ENCODE peak calls at places on chromosome 17, in four cellular contexts. One of them, this sample, is unnamed.
A peak's percentile ranks its signal among the peaks of the same experiment; 100 is the strongest.

GRCh38 chr17:51230306-51230705 is 29.5 kb downstream of the MBTD1 start:
- DNase-seq in K562: no peak
- DNase-seq in A549: no peak
- DNase-seq in HepG2: no peak
- DNase-seq in this sample: no peak

GRCh38 chr17:78252111-78252634 is 20.7 kb downstream of the TMEM235 start:
- DNase-seq in K562: no peak
- DNase-seq in A549: no peak
- DNase-seq in HepG2: no peak
- DNase-seq in this sample: no peak

GRCh38 chr17:4834621-4835020 is 1.5 kb downstream of the MINK1 start:
- DNase-seq in A549: no peak
- DNase-seq in HepG2: no peak
- DNase-seq in K562: no peak
- DNase-seq in this sample: no peak

GRCh38 chr17:75729351-75729750 is 8.1 kb downstream of the ITGB4 start:
- DNase-seq in HepG2: no peak
- DNase-seq in A549: no peak
- DNase-seq in K562: no peak
- DNase-seq in this sample: no peak

GRCh38 chr17:28033972-28034714 is 8.3 kb upstream of the NLK start:
- DNase-seq in HepG2: no peak
- DNase-seq in K562: peak; percentile 39
- DNase-seq in A549: no peak
- DNase-seq in this sample: peak; percentile 80

GRCh38 chr17:75829747-75830146 is 14.5 kb downstream of the UNC13D start:
- DNase-seq in K562: no peak
- DNase-seq in HepG2: no peak
- DNase-seq in A549: no peak
- DNase-seq in this sample: no peak

GRCh38 chr17:15651583-15652110 is 32.1 kb upstream of the FBXW10B start:
- DNase-seq in HepG2: peak; percentile 48
- DNase-seq in K562: peak; percentile 75
- DNase-seq in A549: peak; percentile 96
- DNase-seq in this sample: peak; percentile 98

GRCh38 chr17:42289863-42290165 is 1.5 kb downstream of the STAT5A start:
- DNase-seq in HepG2: no peak
- DNase-seq in A549: no peak
- DNase-seq in K562: peak; percentile 29
- DNase-seq in this sample: no peak

GRCh38 chr17:43945074-43945824 is 3.0 kb upstream of the PPY start:
- DNase-seq in HepG2: no peak
- DNase-seq in K562: no peak
- DNase-seq in A549: no peak
- DNase-seq in this sample: no peak

GRCh38 chr17:44197980-44198720 is 1.5 kb downstream of the ATXN7L3 start:
- DNase-seq in A549: peak; percentile 75
- DNase-seq in K562: peak; percentile 62
- DNase-seq in HepG2: no peak
- DNase-seq in this sample: peak; percentile 30

GRCh38 chr17:57211543-57211942 is 44.8 kb upstream of the MSI2 start:
- DNase-seq in A549: peak; percentile 33
- DNase-seq in K562: no peak
- DNase-seq in HepG2: peak; percentile 21
- DNase-seq in this sample: peak; percentile 16

GRCh38 chr17:81157848-81158687 is 7.2 kb upstream of the PVALEF start:
- DNase-seq in K562: no peak
- DNase-seq in HepG2: no peak
- DNase-seq in A549: no peak
- DNase-seq in this sample: no peak

GRCh38 chr17:27322690-27323508 is 29.0 kb downstream of the WSB1 start:
- DNase-seq in K562: no peak
- DNase-seq in A549: no peak
- DNase-seq in HepG2: no peak
- DNase-seq in this sample: peak; percentile 38

GRCh38 chr17:60631119-60631518 is 31.1 kb downstream of the PPM1D start:
- DNase-seq in HepG2: no peak
- DNase-seq in K562: no peak
- DNase-seq in A549: no peak
- DNase-seq in this sample: no peak

GRCh38 chr17:33989357-33990148 is 265.5 kb upstream of the CCL2 start:
- DNase-seq in HepG2: no peak
- DNase-seq in K562: no peak
- DNase-seq in A549: no peak
- DNase-seq in this sample: no peak

GRCh38 chr17:59837362-59838195 is 55.2 kb downstream of the TUBD1 start:
- DNase-seq in A549: peak; percentile 81
- DNase-seq in K562: peak; percentile 72
- DNase-seq in HepG2: peak; percentile 100
- DNase-seq in this sample: peak; percentile 99

GRCh38 chr17:73786286-73786743 is 142.1 kb upstream of the SDK2 start:
- DNase-seq in K562: no peak
- DNase-seq in HepG2: no peak
- DNase-seq in A549: peak; percentile 54
- DNase-seq in this sample: no peak

GRCh38 chr17:60371818-60372510 is 20.0 kb downstream of the USP32 start:
- DNase-seq in K562: no peak
- DNase-seq in A549: no peak
- DNase-seq in HepG2: no peak
- DNase-seq in this sample: no peak

GRCh38 chr17:57915980-57916757 is 39.0 kb downstream of the CUEDC1 start:
- DNase-seq in K562: no peak
- DNase-seq in HepG2: no peak
- DNase-seq in A549: no peak
- DNase-seq in this sample: no peak

GRCh38 chr17:81470944-81471803 is 41.4 kb downstream of the ACTG1 start:
- DNase-seq in K562: no peak
- DNase-seq in A549: no peak
- DNase-seq in HepG2: no peak
- DNase-seq in this sample: no peak

GRCh38 chr17:45291170-45291805 is 25.5 kb downstream of the MAP3K14 start:
- DNase-seq in K562: no peak
- DNase-seq in HepG2: no peak
- DNase-seq in A549: no peak
- DNase-seq in this sample: no peak

GRCh38 chr17:29210879-29211278 is 30.7 kb upstream of the MYO18A start:
- DNase-seq in A549: no peak
- DNase-seq in HepG2: no peak
- DNase-seq in K562: no peak
- DNase-seq in this sample: no peak

GRCh38 chr17:67528751-67529436 is 151.8 kb downstream of the PITPNC1 start:
- DNase-seq in K562: no peak
- DNase-seq in A549: peak; percentile 81
- DNase-seq in HepG2: peak; percentile 92
- DNase-seq in this sample: peak; percentile 94

GRCh38 chr17:882827-883585 is 96.6 kb downstream of the NXN start:
- DNase-seq in A549: no peak
- DNase-seq in K562: no peak
- DNase-seq in HepG2: peak; percentile 83
- DNase-seq in this sample: peak; percentile 82

GRCh38 chr17:70070297-70071027 is 4.6 kb upstream of the KCNJ16 start:
- DNase-seq in HepG2: no peak
- DNase-seq in A549: no peak
- DNase-seq in K562: no peak
- DNase-seq in this sample: no peak

GRCh38 chr17:66850692-66851091 is 15.8 kb downstream of the CACNG5 start:
- DNase-seq in K562: no peak
- DNase-seq in HepG2: no peak
- DNase-seq in A549: no peak
- DNase-seq in this sample: no peak

GRCh38 chr17:59845595-59846390 is 47.0 kb downstream of the TUBD1 start:
- DNase-seq in A549: peak; percentile 72
- DNase-seq in K562: peak; percentile 32
- DNase-seq in HepG2: peak; percentile 89
- DNase-seq in this sample: peak; percentile 74

GRCh38 chr17:27858621-27859305 is 34.4 kb downstream of the LYRM9 start:
- DNase-seq in HepG2: no peak
- DNase-seq in A549: no peak
- DNase-seq in K562: no peak
- DNase-seq in this sample: no peak

GRCh38 chr17:36593651-36594316 is 2.1 kb downstream of the DHRS11 start:
- DNase-seq in A549: no peak
- DNase-seq in K562: no peak
- DNase-seq in HepG2: no peak
- DNase-seq in this sample: no peak

DNA sequence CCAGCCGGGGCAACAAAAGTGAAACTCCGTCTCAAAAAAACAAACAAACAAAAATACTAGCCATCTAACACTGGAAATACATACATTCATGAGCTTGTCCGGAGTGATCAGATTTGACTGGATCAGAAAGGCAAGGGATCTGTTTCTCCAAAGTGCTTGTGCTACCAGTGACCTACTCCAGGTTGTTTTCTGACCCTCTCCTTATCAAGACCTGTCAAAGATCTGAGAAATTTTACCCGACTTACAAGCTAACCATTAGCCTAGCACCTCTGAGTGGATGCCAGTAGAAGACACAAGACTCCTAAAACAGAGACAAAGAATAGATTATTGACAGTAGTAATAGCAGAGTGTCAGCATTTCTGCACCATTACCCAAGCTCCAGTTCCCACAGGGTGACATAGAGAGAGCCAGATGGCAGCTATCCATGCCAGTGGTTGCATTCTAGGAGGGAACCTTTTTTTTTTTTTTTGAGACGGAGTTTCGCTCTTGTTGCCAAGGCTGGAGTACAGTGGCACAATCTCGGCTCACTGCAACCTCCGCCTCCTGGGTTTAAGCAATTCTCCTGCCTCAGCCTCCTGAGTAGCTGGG is 9.8 kb downstream of the ASPA start:
- DNase-seq in HepG2: no peak
- DNase-seq in A549: no peak
- DNase-seq in K562: no peak
- DNase-seq in this sample: no peak
- TF ChIP-seq MYC in HepG2: no peak
- TF ChIP-seq MYC in A549: no peak
- TF ChIP-seq MYC in K562: no peak
- TF ChIP-seq MYC in this sample: no peak

DNA sequence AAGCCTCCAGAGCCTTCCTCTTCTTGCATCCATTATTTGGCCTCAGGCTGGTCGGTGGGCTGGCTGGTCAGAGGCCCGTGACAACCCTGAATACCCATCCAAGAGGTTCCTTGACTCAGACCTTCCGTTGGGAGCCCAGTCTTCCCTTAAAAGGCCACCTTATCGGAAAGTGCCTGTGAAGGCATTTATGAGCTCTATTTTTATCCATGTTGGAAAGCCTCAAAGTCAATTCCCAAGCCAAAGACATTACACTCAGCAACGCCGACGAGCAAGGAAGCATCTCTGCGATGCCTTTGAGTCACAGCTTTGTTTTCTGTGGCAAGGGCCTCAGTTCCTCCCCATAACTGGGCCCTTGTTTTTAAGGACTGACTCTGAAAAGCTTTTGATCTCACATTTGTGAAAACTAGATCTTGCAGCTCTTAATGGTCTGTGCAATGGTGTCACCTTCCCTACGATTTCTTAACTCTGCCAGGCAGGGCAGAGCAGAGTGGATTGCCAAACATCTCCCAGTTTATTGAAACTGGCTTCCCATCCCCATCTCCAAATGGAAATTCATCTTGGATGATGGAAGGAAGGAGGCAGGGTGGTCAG is 13.3 kb upstream of the SPOP start:
- DNase-seq in K562: no peak
- DNase-seq in A549: no peak
- DNase-seq in HepG2: no peak
- DNase-seq in this sample: peak; percentile 71
- H3K27ac ChIP-seq in K562: no peak overlapping the region
- H3K27ac ChIP-seq in A549: no peak overlapping the region
- H3K27ac ChIP-seq in HepG2: no peak overlapping the region
- H3K27ac ChIP-seq in this sample: no peak overlapping the region

DNA sequence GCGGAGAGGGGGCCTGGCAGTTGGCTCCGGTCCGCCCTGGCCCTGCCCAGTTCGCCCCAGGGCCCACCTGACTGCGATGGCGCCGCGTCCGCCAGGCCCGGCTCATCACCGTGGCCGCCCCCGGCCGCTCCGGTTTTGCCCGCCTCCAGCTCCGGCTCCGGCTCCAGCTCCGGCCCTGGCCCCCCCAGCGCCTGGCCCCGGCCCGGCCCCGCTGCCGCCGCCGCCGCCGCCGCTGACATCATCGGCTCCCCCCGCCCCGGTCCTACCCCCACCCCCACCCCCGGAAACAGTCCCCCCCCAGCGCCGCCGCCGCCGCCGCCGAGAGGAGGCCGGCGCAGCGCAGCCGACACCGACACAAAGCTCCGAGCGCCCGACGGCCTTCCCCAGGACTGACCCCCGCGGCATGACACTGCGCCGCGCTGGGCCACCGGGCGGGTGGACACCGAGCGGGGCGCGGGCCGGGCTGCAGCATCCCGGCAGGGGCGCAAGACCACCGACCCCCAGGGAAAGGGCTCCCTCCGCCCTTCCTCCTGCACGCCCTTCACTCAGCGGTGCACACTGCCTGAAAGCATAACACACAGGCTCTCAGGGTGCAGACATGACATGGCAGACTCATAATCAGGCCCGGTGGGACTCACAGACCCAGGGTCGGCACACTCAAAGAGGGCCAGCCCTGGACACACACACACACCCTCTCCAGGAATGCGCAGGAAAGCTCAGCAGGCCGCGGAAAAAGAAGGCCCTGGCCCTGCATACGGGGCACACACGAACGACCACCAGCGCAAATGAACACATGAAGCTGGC is at the start of gene ZBTB4:
- DNase-seq in HepG2: peak; percentile 59
- DNase-seq in A549: peak; percentile 60
- DNase-seq in K562: peak; percentile 70
- DNase-seq in this sample: peak; percentile 44
- TF ChIP-seq MYC in HepG2: peak; percentile 24
- TF ChIP-seq MYC in A549: peak; percentile 13
- TF ChIP-seq MYC in K562: no peak
- TF ChIP-seq MYC in this sample: no peak

GRCh38 chr17:2044263-2044894 is 2.6 kb downstream of the OVCA2 start:
- DNase-seq in A549: no peak
- DNase-seq in HepG2: no peak
- DNase-seq in K562: no peak
- DNase-seq in this sample: no peak

GRCh38 chr17:2042355-2042929 is 620 bp downstream of the OVCA2 start:
- DNase-seq in K562: peak; percentile 26
- DNase-seq in HepG2: no peak
- DNase-seq in A549: peak; percentile 55
- DNase-seq in this sample: no peak

GRCh38 chr17:2041561-2042354 is at the start of gene OVCA2:
- DNase-seq in HepG2: peak; percentile 80
- DNase-seq in A549: peak; percentile 94
- DNase-seq in K562: peak; percentile 87
- DNase-seq in this sample: peak; percentile 93

GRCh38 chr17:2040942-2041560 is 771 bp upstream of the OVCA2 start:
- DNase-seq in K562: no peak
- DNase-seq in HepG2: no peak
- DNase-seq in A549: no peak
- DNase-seq in this sample: peak; percentile 46

DNA sequence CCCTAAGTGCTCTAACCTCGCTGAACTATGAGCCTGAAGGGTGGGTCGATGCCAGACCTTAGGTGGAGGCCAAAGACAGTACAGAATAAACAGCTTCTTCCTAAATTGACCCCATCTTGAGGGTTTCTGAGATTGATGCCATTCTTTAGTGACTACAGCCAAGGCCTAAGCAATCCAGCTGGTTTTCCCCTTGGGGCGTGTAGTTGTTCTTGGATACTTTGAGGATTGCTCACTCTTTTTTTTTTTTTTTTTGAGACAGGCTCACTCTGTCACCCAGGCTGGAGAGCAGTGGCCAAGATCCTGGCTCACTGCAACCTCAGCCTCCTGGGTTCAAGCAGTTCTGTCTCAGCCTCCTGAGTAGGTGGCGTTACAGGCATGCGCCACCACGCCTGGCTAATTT is 2.0 kb downstream of the OVCA2 start:
- DNase-seq in K562: no peak
- DNase-seq in A549: peak; percentile 52
- DNase-seq in HepG2: no peak
- DNase-seq in this sample: no peak
- H3K27ac ChIP-seq in K562: no peak overlapping the region
- H3K27ac ChIP-seq in A549: peak overlapping the region; percentile 93
- H3K27ac ChIP-seq in HepG2: no peak overlapping the region
- H3K27ac ChIP-seq in this sample: no peak overlapping the region